ENCODE peak calls at places on chromosomes 6 and 20, in five cellular contexts. B is left ventricle myocardium inferior, I is ovary, Z is endothelial cell of umbilical vein, E is neural crest cell. L is an unnamed sample.

GRCh38 chr20:62051901-62052255 is 13.8 kb downstream of the TAF4 start:
- DNase-seq in B (no peak), I (no peak), Z (no peak), E (no peak), L (no peak)

GRCh38 chr6:71181565-71181964 is 107.0 kb upstream of the OGFRL1 start:
- DNase-seq in B (no peak), I (no peak), Z (no peak), E (no peak), L (no peak)

GRCh38 chr6:163588211-163588919 is 173.8 kb downstream of the QKI start:
- DNase-seq in B (no peak), I (no peak), Z (no peak), E (no peak), L (no peak)

GRCh38 chr6:152309648-152310047 is 327.5 kb downstream of the SYNE1 start:
- DNase-seq in B (no peak), I (no peak), Z (no peak), E (no peak), L (no peak)

GRCh38 chr20:25353368-25353753 is 37.3 kb downstream of the ABHD12 start:
- DNase-seq in B (no peak), I (no peak), Z (no peak), E (no peak), L (no peak)

GRCh38 chr20:49976542-49976941 is 6.2 kb upstream of the SNAI1 start:
- DNase-seq in B (no peak), I (no peak), Z (no peak), E (no peak), L (no peak)

GRCh38 chr6:33197431-33198048 is 2.9 kb downstream of the RXRB start:
- DNase-seq in B (no peak), I (no peak), Z (peak), E (peak), L (no peak)

GRCh38 chr6:149136913-149137286 is 180.6 kb upstream of the TAB2 start:
- DNase-seq in B (no peak), I (no peak), Z (no peak), E (no peak), L (no peak)

GRCh38 chr20:33229843-33230242 is 6.0 kb upstream of the BPIFA1 start:
- DNase-seq in B (no peak), I (no peak), Z (no peak), E (no peak), L (no peak)

GRCh38 chr20:46562373-46563169 is 12.1 kb upstream of the OCSTAMP start:
- DNase-seq in B (peak), I (peak), Z (peak), E (peak), L (peak)

GRCh38 chr6:14732845-14733757 is 512.8 kb upstream of the JARID2 start:
- DNase-seq in B (no peak), I (no peak), Z (no peak), E (no peak), L (no peak)

GRCh38 chr6:168109171-168109570 is 30.2 kb upstream of the FRMD1 start:
- DNase-seq in B (no peak), I (no peak), Z (no peak), E (no peak), L (no peak)

GRCh38 chr6:7172605-7173185 is 64.9 kb downstream of the RREB1 start:
- DNase-seq in B (no peak), I (no peak), Z (peak), E (no peak), L (no peak)

GRCh38 chr6:30740993-30741784 is 1.3 kb downstream of the FLOT1 start:
- DNase-seq in B (no peak), I (no peak), Z (peak), E (no peak), L (no peak)

GRCh38 chr20:48769111-48769879 is 58.5 kb downstream of the PREX1 start:
- DNase-seq in B (no peak), I (no peak), Z (no peak), E (no peak), L (no peak)

GRCh38 chr6:132797975-132798819 is at the start of gene SLC18B1:
- DNase-seq in B (peak), I (peak), Z (peak), E (peak), L (peak)

GRCh38 chr6:6586671-6587526 is 1.6 kb upstream of the LY86 start:
- DNase-seq in B (no peak), I (no peak), Z (no peak), E (no peak), L (no peak)

GRCh38 chr6:144768676-144769599 is 483.8 kb downstream of the UTRN start:
- DNase-seq in B (no peak), I (no peak), Z (no peak), E (no peak), L (no peak)

GRCh38 chr20:48725589-48725991 is 102.2 kb downstream of the PREX1 start:
- DNase-seq in B (no peak), I (no peak), Z (peak), E (no peak), L (no peak)

GRCh38 chr6:23154159-23154558 is 584.8 kb downstream of the HDGFL1 start:
- DNase-seq in B (no peak), I (no peak), Z (no peak), E (no peak), L (no peak)

GRCh38 chr6:164477790-164478189 is 831.6 kb downstream of the C6orf118 start:
- DNase-seq in B (no peak), I (no peak), Z (no peak), E (no peak), L (no peak)

GRCh38 chr20:4519530-4519929 is 202.2 kb upstream of the PRND start:
- DNase-seq in B (no peak), I (no peak), Z (peak), E (no peak), L (no peak)

GRCh38 chr6:163170294-163170883 is 244.1 kb upstream of the QKI start:
- DNase-seq in B (no peak), I (no peak), Z (peak), E (no peak), L (no peak)

GRCh38 chr6:16372029-16372776 is 133.8 kb downstream of the GMPR start:
- DNase-seq in B (no peak), I (no peak), Z (peak), E (no peak), L (no peak)

GRCh38 chr20:13221313-13221672 is 219 bp downstream of the ISM1 start:
- DNase-seq in B (no peak), I (no peak), Z (no peak), E (no peak), L (no peak)

GRCh38 chr20:1060985-1061384 is 57.4 kb upstream of the PSMF1 start:
- DNase-seq in B (no peak), I (no peak), Z (no peak), E (no peak), L (no peak)

GRCh38 chr6:83354747-83355146 is 76.1 kb downstream of the ME1 start:
- DNase-seq in B (no peak), I (no peak), Z (no peak), E (no peak), L (no peak)

GRCh38 chr20:40754372-40754943 is 65.4 kb upstream of the MAFB start:
- DNase-seq in B (peak), I (no peak), Z (peak), E (no peak), L (peak)

GRCh38 chr6:46998436-46999017 is 43.6 kb downstream of the ADGRF1 start:
- DNase-seq in B (no peak), I (no peak), Z (no peak), E (no peak), L (no peak)

GRCh38 chr6:168166627-168167026 is 87.6 kb upstream of the FRMD1 start:
- DNase-seq in B (no peak), I (no peak), Z (no peak), E (no peak), L (no peak)

GRCh38 chr6:15322781-15323536 is 77.1 kb downstream of the JARID2 start:
- DNase-seq in B (no peak), I (no peak), Z (no peak), E (no peak), L (no peak)

GRCh38 chr20:9699181-9699580 is 139.7 kb downstream of the PAK5 start:
- DNase-seq in B (no peak), I (no peak), Z (no peak), E (no peak), L (no peak)

GRCh38 chr20:32820698-32821378 is 1.1 kb downstream of the MAPRE1 start:
- DNase-seq in B (no peak), I (peak), Z (no peak), E (no peak), L (no peak)

GRCh38 chr6:122845464-122845863 is 56.4 kb downstream of the SMPDL3A start:
- DNase-seq in B (no peak), I (no peak), Z (no peak), E (no peak), L (no peak)

GRCh38 chr20:17733781-17734304 is 34.1 kb downstream of the BANF2 start:
- DNase-seq in B (no peak), I (no peak), Z (no peak), E (no peak), L (no peak)

GRCh38 chr6:32790306-32790705 is 26.5 kb downstream of the HLA-DOB start:
- DNase-seq in B (no peak), I (no peak), Z (no peak), E (no peak), L (no peak)

DNA sequence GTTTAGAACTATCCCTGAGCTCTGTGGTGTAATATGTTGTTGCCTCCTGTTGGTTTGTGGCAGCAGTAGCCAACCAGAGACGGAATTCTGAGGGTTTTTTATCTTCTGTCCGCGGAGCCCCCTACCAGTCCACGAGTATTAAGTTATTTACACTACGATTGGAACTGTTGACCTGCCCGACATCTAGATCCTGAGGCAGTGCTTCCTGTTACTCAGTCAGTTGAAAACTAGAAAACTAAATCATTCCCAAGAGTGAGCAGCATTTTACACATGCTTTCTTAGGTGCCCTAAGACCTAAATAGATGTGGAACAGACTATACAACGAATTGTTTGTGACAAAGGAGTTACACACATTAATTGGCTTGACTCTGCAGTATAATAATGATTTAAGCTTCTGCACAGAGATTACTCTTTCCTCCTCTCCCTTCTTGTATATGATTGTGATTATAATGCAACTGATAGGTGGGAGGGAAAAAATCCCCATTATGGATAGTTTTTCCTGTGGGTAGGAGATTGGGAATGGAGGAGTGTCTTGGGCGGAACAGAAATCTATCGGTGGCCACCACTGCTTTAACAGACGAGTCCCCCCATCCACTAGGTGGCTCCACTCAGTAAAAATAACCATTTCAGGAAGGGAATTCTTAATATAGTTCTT is 1.7 kb downstream of the LOC128125822 start:
- DNase-seq in B (no peak), I (no peak), Z (peak), E (peak), L (no peak)
- TF ChIP-seq CTCF in B (peak), I (no peak), Z (peak), E (peak), L (peak)

GRCh38 chr6:40349566-40350192 is 237.5 kb downstream of the LRFN2 start:
- DNase-seq in B (no peak), I (no peak), Z (no peak), E (no peak), L (no peak)
- TF ChIP-seq CTCF in B (no peak), I (no peak), Z (no peak), E (no peak), L (no peak)

GRCh38 chr6:38570750-38571149 is 69.0 kb downstream of the BTBD9 start:
- DNase-seq in B (no peak), I (no peak), Z (peak), E (no peak), L (no peak)
- TF ChIP-seq CTCF in B (peak), I (no peak), Z (peak), E (peak), L (peak)

DNA sequence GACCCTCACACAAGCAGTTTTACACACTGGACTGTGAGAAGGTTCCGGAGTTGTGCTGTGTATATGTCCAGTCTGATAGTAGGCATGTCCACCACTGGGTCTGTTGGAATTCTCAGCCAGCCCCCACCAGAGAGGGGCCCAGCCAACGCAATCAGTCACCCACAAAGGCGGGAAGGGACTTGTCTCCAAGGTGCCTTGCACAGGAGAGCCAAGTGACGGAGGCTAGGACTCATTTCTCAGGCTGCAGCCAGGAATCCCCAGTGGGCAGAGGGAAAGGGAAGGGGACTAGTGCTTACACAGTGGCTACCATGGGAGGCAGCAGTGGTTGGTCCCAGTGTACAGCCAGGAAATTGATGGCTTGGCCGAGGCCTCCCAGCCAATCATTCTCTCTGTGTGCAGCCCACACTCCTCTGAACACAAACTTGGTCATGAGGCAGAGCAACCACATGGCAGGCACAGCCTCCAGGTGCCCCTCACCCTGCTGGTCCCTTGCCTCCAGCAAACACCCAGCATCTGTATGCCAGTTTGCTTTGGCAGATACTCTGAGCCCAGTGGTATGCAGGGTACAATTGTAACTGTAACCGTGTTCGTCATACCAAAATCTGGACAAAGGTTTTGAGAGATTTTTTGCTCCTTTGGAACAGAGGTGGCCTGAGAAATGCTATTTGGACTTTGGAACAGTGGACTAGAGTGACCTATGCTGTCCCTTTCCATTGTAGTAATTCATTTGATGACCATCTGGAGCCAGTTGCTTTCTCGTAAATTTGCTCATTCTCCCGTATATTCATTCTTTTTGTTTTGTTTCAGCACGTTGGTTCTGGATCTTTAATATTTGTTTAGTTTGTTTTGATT is 72.9 kb upstream of the MYL9 start:
- DNase-seq in B (no peak), I (no peak), Z (peak), E (no peak), L (no peak)
- TF ChIP-seq CTCF in B (no peak), I (no peak), Z (peak), E (no peak), L (no peak)

DNA sequence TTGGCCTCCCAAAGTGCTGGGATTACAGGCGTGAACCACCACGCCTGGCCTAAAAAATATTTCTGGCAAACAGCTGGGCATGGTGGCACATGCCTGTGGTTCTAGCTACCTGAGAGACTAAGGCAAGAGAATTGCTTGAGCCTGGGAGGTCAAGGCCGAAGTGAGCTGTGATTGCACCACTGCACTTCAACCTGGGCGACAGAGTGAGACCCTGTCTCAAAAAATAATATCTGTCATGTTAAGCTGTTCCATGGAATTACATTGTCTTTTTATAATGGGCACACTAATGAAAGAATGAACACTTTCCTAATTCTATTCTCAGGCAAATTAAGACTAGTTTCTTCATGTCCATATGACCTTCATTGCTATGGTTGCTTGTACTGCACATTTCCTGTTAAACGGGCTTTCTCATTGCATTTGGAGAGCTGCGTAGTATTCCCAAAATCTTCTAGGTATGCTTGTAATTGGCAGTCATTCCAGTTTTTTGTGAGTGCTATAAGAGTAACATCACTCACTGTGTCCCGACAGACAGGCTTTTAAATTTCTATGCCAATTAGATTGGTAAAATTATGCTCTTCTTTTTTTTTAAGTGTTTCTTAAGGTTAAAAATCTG is 12.1 kb downstream of the AMD1 start:
- DNase-seq in B (no peak), I (no peak), Z (no peak), E (no peak), L (no peak)
- TF ChIP-seq CTCF in B (no peak), I (no peak), Z (no peak), E (no peak), L (no peak)

GRCh38 chr6:89122625-89123024 is 4.8 kb upstream of the SRSF12 start:
- DNase-seq in B (no peak), I (no peak), Z (peak), E (no peak), L (no peak)
- TF ChIP-seq CTCF in B (peak), I (no peak), Z (peak), E (peak), L (peak)

GRCh38 chr20:63241272-63241671 is 5.6 kb downstream of the BIRC7 start:
- DNase-seq in B (no peak), I (no peak), Z (peak), E (no peak), L (no peak)

GRCh38 chr20:63246490-63247284 is 7.6 kb downstream of the NKAIN4 start:
- DNase-seq in B (no peak), I (no peak), Z (no peak), E (no peak), L (no peak)

GRCh38 chr20:63244468-63244867 is 8.8 kb downstream of the BIRC7 start:
- DNase-seq in B (no peak), I (no peak), Z (no peak), E (no peak), L (no peak)

GRCh38 chr20:63242736-63243135 is 7.0 kb downstream of the BIRC7 start:
- DNase-seq in B (no peak), I (no peak), Z (no peak), E (no peak), L (no peak)

DNA sequence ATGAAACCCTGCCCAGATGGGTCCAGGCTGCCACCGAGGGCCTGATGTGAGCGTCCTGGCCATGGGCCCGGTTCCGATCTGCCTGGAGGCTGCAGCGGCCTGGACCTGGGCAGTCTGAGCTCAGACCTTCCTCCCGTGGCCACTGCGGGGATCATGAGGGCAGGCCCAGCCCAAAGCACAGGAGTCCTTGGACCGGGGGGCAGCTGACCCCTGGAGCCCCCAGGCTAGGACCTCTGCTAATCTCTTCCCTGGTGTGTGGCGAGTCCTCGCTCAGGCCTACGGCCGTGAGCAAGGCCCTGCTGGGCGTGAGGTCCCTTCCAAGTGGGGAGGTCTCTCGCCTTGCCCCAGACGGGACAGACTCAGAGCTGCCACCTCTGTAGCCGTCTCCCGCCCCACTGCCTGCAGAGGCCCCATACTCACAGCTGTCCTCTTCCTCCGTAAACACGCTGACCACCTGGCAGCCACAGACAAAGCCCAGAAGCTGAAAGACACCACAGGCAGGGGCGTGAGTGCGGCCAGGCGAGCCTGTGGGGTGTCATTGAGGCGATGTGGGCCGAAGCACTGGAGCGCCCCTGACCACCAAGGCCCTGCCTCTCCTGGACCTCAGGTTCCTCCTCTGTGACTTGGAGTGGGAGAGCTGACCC is 8.0 kb downstream of the BIRC7 start:
- DNase-seq in B (no peak), I (no peak), Z (no peak), E (no peak), L (no peak)
- TF ChIP-seq CTCF in B (no peak), I (no peak), Z (no peak), E (no peak), L (no peak)

DNA sequence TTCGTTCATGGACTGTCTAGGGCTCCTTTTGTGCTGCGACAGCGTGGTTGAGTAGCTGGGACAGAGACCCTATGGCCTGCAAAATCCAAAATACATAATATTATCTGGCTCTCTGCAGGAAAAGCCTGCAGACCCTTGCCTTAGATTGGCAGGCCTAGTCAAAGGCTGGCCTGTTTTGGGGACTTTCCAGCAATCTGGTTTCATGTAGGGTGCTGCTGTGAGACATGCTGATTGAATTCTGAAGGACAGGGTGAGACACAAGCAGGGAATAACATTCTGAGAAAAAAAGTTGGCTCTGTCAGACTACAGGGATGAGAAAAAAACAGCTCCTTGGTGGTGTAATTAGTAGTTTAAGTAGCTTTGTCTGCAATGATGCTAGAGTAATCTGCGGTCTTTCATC is 402.7 kb upstream of the AGPAT4 start:
- DNase-seq in B (no peak), I (no peak), Z (no peak), E (no peak), L (no peak)
- TF ChIP-seq CTCF in B (no peak), I (no peak), Z (no peak), E (no peak), L (no peak)

GRCh38 chr20:56202493-56203077 is 45.9 kb upstream of the MC3R start:
- DNase-seq in B (no peak), I (no peak), Z (no peak), E (no peak), L (no peak)
- TF ChIP-seq CTCF in B (peak), I (no peak), Z (no peak), E (peak), L (no peak)